ENCODE peak calls at places on chromosomes 11 and 22, in eight cellular contexts. O, B, Z, C, D, N, W and H are unnamed samples.

GRCh38 chr11:94588366-94588952 is 21.3 kb downstream of the PIWIL4 start:
- DNase-seq in O (no peak), B (no peak), Z (no peak), C (no peak), D (peak), N (no peak), W (no peak), H (no peak)

GRCh38 chr11:72770799-72771198 is 18.6 kb upstream of the ARAP1 start:
- DNase-seq in O (no peak), B (no peak), Z (no peak), C (no peak), D (no peak), N (no peak), W (no peak), H (no peak)

GRCh38 chr11:103737791-103738190 is 298.6 kb upstream of the DDI1 start:
- DNase-seq in O (no peak), B (no peak), Z (no peak), C (no peak), D (no peak), N (no peak), W (no peak), H (no peak)

GRCh38 chr22:44057411-44057987 is 33.4 kb downstream of the PARVB start:
- DNase-seq in O (no peak), B (no peak), Z (no peak), C (no peak), D (peak), N (no peak), W (no peak), H (peak)

GRCh38 chr11:66231561-66231960 is 36.9 kb upstream of the RAB1B start:
- DNase-seq in O (no peak), B (no peak), Z (no peak), C (no peak), D (no peak), N (no peak), W (no peak), H (no peak)

GRCh38 chr11:130560000-130560852 is 111.8 kb downstream of the ADAMTS15 start:
- DNase-seq in O (no peak), B (no peak), Z (no peak), C (no peak), D (no peak), N (no peak), W (no peak), H (no peak)

GRCh38 chr11:72263363-72263762 is 19.4 kb upstream of the PHOX2A start:
- DNase-seq in O (no peak), B (no peak), Z (peak), C (peak), D (no peak), N (no peak), W (no peak), H (peak)

GRCh38 chr11:117945047-117945820 is 16.0 kb upstream of the TMPRSS13 start:
- DNase-seq in O (peak), B (no peak), Z (no peak), C (no peak), D (no peak), N (no peak), W (peak), H (no peak)

GRCh38 chr11:2647167-2647566 is 52.6 kb downstream of the KCNQ1OT1 start:
- DNase-seq in O (no peak), B (no peak), Z (no peak), C (no peak), D (no peak), N (no peak), W (no peak), H (no peak)

GRCh38 chr22:23784215-23784732 is 2.5 kb upstream of the SMARCB1 start:
- DNase-seq in O (no peak), B (no peak), Z (no peak), C (peak), D (peak), N (peak), W (peak), H (peak)

GRCh38 chr11:122803306-122803705 is 35.0 kb upstream of the CRTAM start:
- DNase-seq in O (no peak), B (peak), Z (no peak), C (peak), D (no peak), N (no peak), W (no peak), H (peak)

GRCh38 chr22:41915035-41915782 is at the start of gene SHISA8:
- DNase-seq in O (no peak), B (no peak), Z (peak), C (no peak), D (peak), N (no peak), W (peak), H (peak)

GRCh38 chr11:102513869-102514268 is 16.7 kb downstream of the MMP7 start:
- DNase-seq in O (peak), B (no peak), Z (peak), C (peak), D (peak), N (no peak), W (no peak), H (peak)

GRCh38 chr11:67585911-67586310 is 2.3 kb downstream of the GSTP1 start:
- DNase-seq in O (no peak), B (no peak), Z (no peak), C (no peak), D (no peak), N (no peak), W (no peak), H (no peak)

GRCh38 chr11:63504933-63505586 is 824 bp upstream of the LGALS12 start:
- DNase-seq in O (no peak), B (no peak), Z (no peak), C (no peak), D (peak), N (no peak), W (peak), H (peak)

GRCh38 chr11:118689852-118690552 is 10.6 kb upstream of the TREH start:
- DNase-seq in O (peak), B (peak), Z (peak), C (peak), D (peak), N (peak), W (peak), H (peak)

GRCh38 chr11:67287355-67288197 is 1.5 kb upstream of the ANKRD13D start:
- DNase-seq in O (no peak), B (no peak), Z (no peak), C (no peak), D (no peak), N (no peak), W (no peak), H (no peak)

GRCh38 chr11:61927501-61927900 is 10.1 kb upstream of the RAB3IL1 start:
- DNase-seq in O (no peak), B (no peak), Z (no peak), C (peak), D (no peak), N (no peak), W (no peak), H (no peak)

GRCh38 chr11:118845369-118845768 is 38.3 kb upstream of the CXCR5 start:
- DNase-seq in O (no peak), B (peak), Z (peak), C (peak), D (no peak), N (no peak), W (no peak), H (peak)

GRCh38 chr11:105071060-105071732 is 26.1 kb upstream of the CARD16 start:
- DNase-seq in O (no peak), B (no peak), Z (no peak), C (no peak), D (no peak), N (no peak), W (no peak), H (no peak)

GRCh38 chr11:30131535-30131934 is 99.3 kb upstream of the FSHB start:
- DNase-seq in O (no peak), B (no peak), Z (no peak), C (peak), D (peak), N (peak), W (no peak), H (no peak)
- TF ChIP-seq CTCF in O (no peak), B (no peak), Z (no peak), C (peak), D (peak), N (peak), W (peak), H (no peak)

DNA sequence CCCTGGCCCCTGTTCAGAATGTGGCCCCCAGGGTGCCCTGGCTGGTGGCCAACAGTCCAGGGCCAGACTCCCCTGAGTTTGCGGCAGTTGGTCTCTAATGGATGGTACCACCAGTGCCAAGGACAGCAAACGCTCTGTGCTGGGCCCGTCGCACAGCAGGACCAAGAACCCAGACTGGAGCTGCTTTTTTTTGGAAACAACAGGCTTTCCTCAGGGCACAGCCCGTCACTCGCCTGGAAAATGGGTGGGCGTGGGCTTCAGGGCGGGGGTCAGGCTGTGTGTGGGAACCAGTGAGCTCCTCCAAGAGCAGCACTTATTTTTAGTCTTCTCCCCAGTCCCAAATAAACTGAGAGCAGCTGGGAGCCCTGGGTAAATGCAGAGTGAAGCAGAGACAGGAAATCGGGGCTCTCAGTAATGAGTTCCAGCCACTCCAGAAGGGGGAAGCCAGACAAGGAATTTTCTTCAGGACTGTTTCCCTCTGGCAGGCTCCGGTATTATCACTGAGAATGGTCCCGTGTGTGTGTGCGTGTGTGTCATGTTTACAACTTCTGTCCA is 62.9 kb downstream of the PPFIBP2 start:
- DNase-seq in O (no peak), B (no peak), Z (no peak), C (no peak), D (no peak), N (no peak), W (no peak), H (peak)
- H3K4me3 ChIP-seq in O (no peak), B (peak), Z (no peak), C (no peak), D (no peak), N (peak), W (peak), H (peak)

DNA sequence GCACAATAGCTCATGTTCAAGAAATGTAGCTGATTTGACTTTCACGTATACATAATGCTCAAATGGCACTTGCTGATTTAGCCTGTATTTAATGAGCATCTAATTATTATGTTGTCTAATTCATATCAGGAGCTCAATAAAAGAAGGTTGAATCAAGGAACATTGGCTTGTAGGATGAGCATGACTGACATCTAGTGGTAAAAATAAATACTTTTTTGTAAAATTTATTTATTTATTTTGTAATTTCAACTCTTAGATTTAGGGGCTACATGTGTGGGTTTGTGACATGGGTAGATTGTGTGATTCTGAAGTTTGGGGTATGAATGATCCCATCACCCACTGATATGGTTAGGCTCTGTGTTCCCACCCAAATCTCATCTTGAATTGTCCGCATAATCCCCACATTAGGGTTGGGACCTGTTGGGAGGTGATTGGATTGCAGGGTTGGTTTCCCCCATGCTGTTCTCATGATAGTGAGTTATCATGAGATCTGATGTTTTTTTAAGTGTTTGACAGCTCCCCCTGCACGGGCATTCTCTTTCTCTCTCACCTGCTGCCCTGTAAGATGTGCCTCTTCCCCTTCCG is 1.7 kb upstream of the OR52E5 start:
- DNase-seq in O (no peak), B (no peak), Z (peak), C (no peak), D (no peak), N (no peak), W (no peak), H (no peak)
- TF ChIP-seq CTCF in O (no peak), B (no peak), Z (no peak), C (peak), D (peak), N (no peak), W (peak), H (peak)

DNA sequence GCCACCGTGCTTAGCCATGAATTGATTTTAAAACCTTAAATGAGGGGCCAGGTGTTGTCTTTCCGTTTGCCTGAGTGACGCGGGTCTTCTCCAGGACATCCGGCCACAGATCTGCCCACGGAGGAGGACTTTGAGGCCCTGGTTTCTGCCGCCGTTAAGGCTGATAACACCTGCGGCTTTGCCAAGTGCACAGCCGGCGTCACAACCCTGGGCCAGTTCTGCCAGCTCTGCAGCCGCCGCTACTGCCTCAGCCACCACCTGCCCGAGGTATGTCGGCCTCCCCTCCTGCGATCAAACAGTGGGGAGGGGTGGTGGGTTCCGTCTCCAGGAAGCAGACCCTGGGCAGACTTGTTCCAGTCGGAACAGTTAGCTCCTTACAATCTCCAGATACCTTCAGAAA is 34.4 kb downstream of the IGHMBP2 start:
- DNase-seq in O (no peak), B (no peak), Z (no peak), C (no peak), D (peak), N (no peak), W (no peak), H (no peak)
- H3K4me3 ChIP-seq in O (no peak), B (no peak), Z (no peak), C (no peak), D (no peak), N (no peak), W (no peak), H (no peak)

DNA sequence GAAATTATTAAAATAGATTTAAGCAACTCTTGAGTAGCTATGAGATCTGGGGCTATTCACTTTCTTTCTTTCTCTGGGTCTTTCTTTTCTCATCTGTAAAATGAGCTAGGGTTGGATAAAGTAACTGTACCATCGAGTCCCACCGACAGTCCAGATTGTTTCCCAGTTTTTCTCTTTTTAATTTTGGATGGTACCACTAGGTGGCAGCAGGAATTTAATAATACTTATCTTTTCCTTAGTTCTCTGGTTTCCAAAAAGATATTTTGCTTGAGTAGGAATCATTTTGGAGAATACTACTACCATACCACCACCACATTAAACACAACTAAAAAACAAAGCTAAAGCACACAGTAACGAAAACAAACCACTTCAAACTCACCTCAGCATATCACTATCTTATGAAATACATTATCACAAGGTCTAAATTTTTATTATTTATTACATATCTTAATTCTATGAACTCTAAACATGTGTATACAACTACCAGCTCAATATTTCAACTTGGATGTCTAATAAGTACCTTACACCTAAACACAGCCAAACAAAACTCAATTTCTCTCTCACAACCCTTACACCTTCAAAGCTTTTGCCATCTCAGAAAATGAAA is 584.0 kb downstream of the KCNA4 start:
- DNase-seq in O (no peak), B (no peak), Z (peak), C (no peak), D (no peak), N (peak), W (no peak), H (no peak)
- TF ChIP-seq CTCF in O (no peak), B (peak), Z (peak), C (peak), D (peak), N (peak), W (peak), H (peak)

DNA sequence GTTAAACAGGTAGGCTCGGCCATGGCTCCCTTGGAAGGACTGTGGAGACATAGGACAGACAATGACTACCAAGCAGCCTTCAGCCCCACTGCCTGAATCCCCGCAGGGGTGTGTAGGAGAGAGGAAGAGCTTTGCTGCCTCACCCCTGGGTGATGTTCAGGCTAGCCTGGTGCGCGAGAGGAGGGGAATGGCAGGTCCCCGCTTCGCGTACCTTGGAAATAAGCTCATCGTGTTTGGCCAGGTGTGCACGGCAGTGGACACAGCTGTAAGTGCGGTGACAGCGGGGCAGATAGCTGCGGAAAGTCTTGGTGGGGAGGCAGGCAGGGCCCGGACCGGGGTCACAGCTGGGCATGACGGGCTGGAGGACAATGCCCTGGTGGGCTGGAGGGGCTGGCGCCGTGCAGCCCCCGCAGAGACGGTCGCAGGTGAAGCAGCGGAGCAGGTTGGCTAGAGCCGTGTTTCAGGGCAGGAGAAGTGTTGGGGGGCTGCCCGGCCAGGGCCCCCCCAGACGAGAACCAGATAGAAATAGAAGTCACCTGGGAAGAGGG is 2.9 kb downstream of the YPEL4 start:
- DNase-seq in O (no peak), B (no peak), Z (no peak), C (no peak), D (no peak), N (no peak), W (no peak), H (peak)
- H3K4me3 ChIP-seq in O (no peak), B (no peak), Z (no peak), C (no peak), D (no peak), N (peak), W (no peak), H (no peak)

DNA sequence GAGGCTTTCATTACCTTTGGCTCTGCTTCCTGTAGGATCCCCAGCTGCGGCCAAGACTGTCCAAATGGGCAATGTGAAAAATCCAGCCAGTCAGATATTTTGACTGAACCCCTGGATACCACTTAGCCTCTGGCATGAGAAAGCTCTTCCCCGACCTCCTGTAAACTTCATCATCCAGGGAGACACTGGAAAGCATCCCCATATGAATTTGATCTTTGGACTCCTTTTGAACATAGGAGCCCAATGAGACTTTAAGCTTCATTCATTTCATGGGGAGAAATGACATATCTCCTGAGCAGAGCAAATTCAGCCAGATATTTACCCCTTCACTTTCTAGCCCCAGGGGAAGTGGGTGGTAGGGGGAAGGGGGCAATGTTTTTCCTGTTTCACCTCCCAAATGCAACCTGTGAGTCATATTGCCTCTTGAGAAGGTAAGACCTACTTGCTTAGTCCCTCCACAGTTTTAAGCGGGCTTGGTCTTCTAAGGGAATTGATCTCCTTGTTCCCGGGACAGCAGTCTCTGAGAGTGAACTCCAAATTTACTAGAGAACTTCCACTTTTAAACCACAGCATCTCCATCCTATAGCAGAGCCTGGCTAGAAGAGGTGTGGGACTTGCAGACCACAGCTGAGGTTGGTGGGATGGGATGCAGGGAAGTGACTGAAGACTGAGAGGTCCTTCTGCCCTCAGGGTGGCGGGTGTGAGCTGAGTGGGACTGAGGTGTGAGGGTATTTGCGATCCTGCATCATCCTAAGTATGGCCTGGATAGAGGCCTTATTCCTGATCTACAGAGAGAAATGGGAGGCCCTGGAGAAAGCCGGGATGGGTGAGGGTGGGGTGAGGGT is 20.3 kb upstream of the POU2AF1 start:
- DNase-seq in O (no peak), B (no peak), Z (no peak), C (no peak), D (no peak), N (peak), W (no peak), H (no peak)
- TF ChIP-seq CTCF in O (no peak), B (no peak), Z (no peak), C (no peak), D (no peak), N (no peak), W (no peak), H (no peak)

GRCh38 chr11:35040221-35040942 is 98.6 kb upstream of the CD44 start:
- DNase-seq in O (no peak), B (peak), Z (peak), C (peak), D (peak), N (no peak), W (no peak), H (peak)
- H3K4me3 ChIP-seq in O (no peak), B (peak), Z (peak), C (no peak), D (no peak), N (no peak), W (no peak), H (no peak)

GRCh38 chr11:75574698-75575265 is 12.7 kb downstream of the SERPINH1 start:
- DNase-seq in O (no peak), B (no peak), Z (no peak), C (no peak), D (no peak), N (no peak), W (no peak), H (no peak)
- TF ChIP-seq CTCF in O (no peak), B (no peak), Z (peak), C (peak), D (no peak), N (peak), W (no peak), H (peak)

DNA sequence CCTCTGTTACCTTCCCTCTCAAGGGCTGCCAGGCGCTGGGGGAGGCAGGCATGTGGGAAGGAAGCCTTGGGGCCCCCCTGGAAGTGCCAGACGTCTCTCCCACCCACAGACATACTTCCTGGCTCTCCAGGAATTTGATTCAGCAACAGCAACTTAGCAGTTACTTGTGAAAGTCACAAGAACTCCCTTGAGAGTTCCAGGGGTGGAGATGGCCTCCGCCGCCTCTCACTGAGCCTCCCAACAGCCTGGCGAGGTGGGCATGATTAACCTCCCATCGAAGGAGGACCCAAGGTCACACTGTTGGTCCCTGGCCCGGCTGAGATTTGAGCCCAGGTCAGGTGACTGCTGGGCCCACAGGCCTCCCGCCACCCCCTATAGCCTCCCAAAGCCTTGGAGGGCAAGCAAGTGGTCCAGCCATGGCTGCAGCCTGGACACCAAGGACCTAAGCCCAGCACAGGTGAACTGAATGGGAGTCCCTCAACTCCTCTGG is 14.0 kb upstream of the TSKU start:
- DNase-seq in O (no peak), B (no peak), Z (no peak), C (peak), D (no peak), N (no peak), W (no peak), H (no peak)
- H3K4me3 ChIP-seq in O (no peak), B (no peak), Z (no peak), C (no peak), D (no peak), N (peak), W (no peak), H (no peak)